ENCODE peak calls at places on chromosomes 7 and 10, in five cellular contexts. H, A, I, L and K are unnamed samples.

GRCh38 chr7:21256310-21256877 is 171.5 kb upstream of the SP4 start:
- DNase-seq in H (peak; percentile 39), A (no peak), I (no peak), L (peak; percentile 51), K (no peak)

GRCh38 chr7:142855401-142855743 is 496 bp downstream of the EPHB6 start:
- DNase-seq in H (no peak), A (no peak), I (no peak), L (no peak), K (no peak)

GRCh38 chr10:26987851-26988250 is 112.4 kb downstream of the ANKRD26 start:
- DNase-seq in H (peak; percentile 3), A (no peak), I (no peak), L (no peak), K (no peak)

GRCh38 chr7:3754488-3755365 is 453.7 kb downstream of the SDK1 start:
- DNase-seq in H (no peak), A (no peak), I (no peak), L (peak; percentile 89), K (no peak)

GRCh38 chr10:133475821-133476640 is 22.3 kb downstream of the SCART1 start:
- DNase-seq in H (no peak), A (no peak), I (no peak), L (no peak), K (no peak)

GRCh38 chr10:116385311-116385710 is 42.3 kb upstream of the PNLIPRP3 start:
- DNase-seq in H (no peak), A (no peak), I (no peak), L (no peak), K (no peak)

GRCh38 chr10:75827591-75827990 is 396.2 kb downstream of the LRMDA start:
- DNase-seq in H (no peak), A (no peak), I (no peak), L (no peak), K (no peak)

GRCh38 chr10:96700477-96701099 is 19.7 kb downstream of the PIK3AP1 start:
- DNase-seq in H (no peak), A (no peak), I (no peak), L (no peak), K (no peak)

GRCh38 chr10:92150798-92151197 is 140.1 kb downstream of the CPEB3 start:
- DNase-seq in H (no peak), A (no peak), I (no peak), L (no peak), K (no peak)

GRCh38 chr7:24337180-24337579 is 53.2 kb downstream of the NPY start:
- DNase-seq in H (no peak), A (no peak), I (no peak), L (no peak), K (no peak)